ENCODE peak calls at places on chromosomes 5 and 9, in ten cellular contexts. One of them, this sample, is unnamed. For H3K27me3, the result is how much of the 10 kb centered on the place peaks cover.

GRCh38 chr5:142984016-142984415 is 213.8 kb downstream of the ARHGAP26 start:
- DNase-seq in PC-3: no peak
- DNase-seq in H1: no peak
- DNase-seq in adipocyte: no peak
- DNase-seq in IMR-90: peak
- DNase-seq in lower lobe of right lung: no peak
- DNase-seq in ascending aorta: no peak
- DNase-seq in dorsolateral prefrontal cortex: no peak
- DNase-seq in PC-9: no peak
- DNase-seq in aorta: no peak
- DNase-seq in this sample: no peak

GRCh38 chr9:134032456-134033222 is 7.4 kb downstream of the BRD3OS start:
- DNase-seq in PC-3: no peak
- DNase-seq in H1: no peak
- DNase-seq in adipocyte: no peak
- DNase-seq in IMR-90: no peak
- DNase-seq in lower lobe of right lung: no peak
- DNase-seq in ascending aorta: no peak
- DNase-seq in dorsolateral prefrontal cortex: no peak
- DNase-seq in PC-9: no peak
- DNase-seq in aorta: peak
- DNase-seq in this sample: no peak

GRCh38 chr5:136016945-136017530 is 11.8 kb upstream of the TGFBI start:
- DNase-seq in PC-3: peak
- DNase-seq in H1: no peak
- DNase-seq in adipocyte: peak
- DNase-seq in IMR-90: peak
- DNase-seq in lower lobe of right lung: no peak
- DNase-seq in ascending aorta: peak
- DNase-seq in dorsolateral prefrontal cortex: peak
- DNase-seq in PC-9: peak
- DNase-seq in aorta: peak
- DNase-seq in this sample: peak

GRCh38 chr5:9239071-9239470 is 306.8 kb downstream of the SEMA5A start:
- DNase-seq in PC-3: peak
- DNase-seq in H1: no peak
- DNase-seq in adipocyte: peak
- DNase-seq in IMR-90: peak
- DNase-seq in lower lobe of right lung: no peak
- DNase-seq in ascending aorta: no peak
- DNase-seq in dorsolateral prefrontal cortex: no peak
- DNase-seq in PC-9: peak
- DNase-seq in aorta: no peak
- DNase-seq in this sample: no peak

GRCh38 chr5:179768326-179769085 is 25.3 kb upstream of the LTC4S start:
- DNase-seq in PC-3: no peak
- DNase-seq in H1: no peak
- DNase-seq in adipocyte: no peak
- DNase-seq in IMR-90: no peak
- DNase-seq in lower lobe of right lung: no peak
- DNase-seq in ascending aorta: no peak
- DNase-seq in dorsolateral prefrontal cortex: no peak
- DNase-seq in PC-9: no peak
- DNase-seq in aorta: no peak
- DNase-seq in this sample: no peak

GRCh38 chr9:19484699-19485098 is 75.9 kb downstream of the ACER2 start:
- DNase-seq in PC-3: no peak
- DNase-seq in H1: no peak
- DNase-seq in adipocyte: no peak
- DNase-seq in IMR-90: no peak
- DNase-seq in lower lobe of right lung: no peak
- DNase-seq in ascending aorta: no peak
- DNase-seq in dorsolateral prefrontal cortex: no peak
- DNase-seq in PC-9: no peak
- DNase-seq in aorta: no peak
- DNase-seq in this sample: no peak

GRCh38 chr9:38417003-38417965 is 7.0 kb downstream of the IGFBPL1 start:
- DNase-seq in PC-3: peak
- DNase-seq in H1: no peak
- DNase-seq in adipocyte: peak
- DNase-seq in IMR-90: no peak
- DNase-seq in lower lobe of right lung: no peak
- DNase-seq in ascending aorta: no peak
- DNase-seq in dorsolateral prefrontal cortex: no peak
- DNase-seq in PC-9: no peak
- DNase-seq in aorta: no peak
- DNase-seq in this sample: peak

GRCh38 chr9:35490155-35490909 is 421 bp downstream of the RUSC2 start:
- DNase-seq in PC-3: no peak
- DNase-seq in H1: no peak
- DNase-seq in adipocyte: no peak
- DNase-seq in IMR-90: no peak
- DNase-seq in lower lobe of right lung: peak
- DNase-seq in ascending aorta: no peak
- DNase-seq in dorsolateral prefrontal cortex: peak
- DNase-seq in PC-9: no peak
- DNase-seq in aorta: peak
- DNase-seq in this sample: peak

GRCh38 chr9:110330484-110331115 is 7.1 kb downstream of the TXNDC8 start:
- DNase-seq in PC-3: no peak
- DNase-seq in H1: no peak
- DNase-seq in adipocyte: peak
- DNase-seq in IMR-90: no peak
- DNase-seq in lower lobe of right lung: no peak
- DNase-seq in ascending aorta: no peak
- DNase-seq in dorsolateral prefrontal cortex: no peak
- DNase-seq in PC-9: no peak
- DNase-seq in aorta: no peak
- DNase-seq in this sample: no peak

DNA sequence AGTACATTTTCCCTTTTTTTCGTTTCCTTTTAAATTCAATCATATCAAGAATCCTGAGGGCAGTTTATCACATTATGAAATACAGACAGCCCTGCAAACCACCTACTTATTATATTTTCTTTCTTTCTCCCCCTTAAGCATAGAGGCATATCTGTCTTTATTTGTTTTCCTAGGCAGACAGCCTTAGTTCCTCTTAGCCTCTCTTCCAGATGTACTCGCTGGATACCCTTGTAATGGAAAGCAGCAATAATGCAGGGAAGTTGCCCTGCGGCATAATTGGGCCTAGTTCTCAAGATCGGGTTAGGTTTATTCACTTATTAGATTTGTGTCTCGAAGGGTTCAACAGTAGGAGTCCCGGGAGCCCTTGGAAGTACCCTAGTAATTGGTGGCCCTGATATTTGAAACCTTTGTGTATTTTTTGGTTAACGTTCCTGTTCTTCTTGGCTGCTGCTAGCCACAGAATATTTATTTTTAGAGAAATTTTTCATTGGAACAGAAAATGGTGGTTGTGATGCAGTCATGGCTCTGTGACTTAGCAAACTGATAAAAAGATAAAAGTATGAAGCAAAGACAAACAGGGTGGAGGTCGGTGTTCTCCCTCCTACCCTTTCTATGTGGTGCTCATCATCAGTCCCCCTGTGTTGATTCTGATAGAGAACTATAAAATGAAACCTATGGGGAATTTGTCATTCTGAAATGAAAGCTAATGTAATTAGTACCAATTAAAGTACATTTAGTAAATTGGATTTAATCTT is 6.4 kb downstream of the TLE4 start:
- DNase-seq in PC-3: no peak
- DNase-seq in H1: no peak
- DNase-seq in adipocyte: peak
- DNase-seq in IMR-90: peak
- DNase-seq in lower lobe of right lung: no peak
- DNase-seq in ascending aorta: no peak
- DNase-seq in dorsolateral prefrontal cortex: no peak
- DNase-seq in PC-9: no peak
- DNase-seq in aorta: no peak
- DNase-seq in this sample: peak
- H3K4me3 ChIP-seq in PC-3: no peak
- H3K4me3 ChIP-seq in H1: no peak
- H3K4me3 ChIP-seq in adipocyte: no peak
- H3K4me3 ChIP-seq in IMR-90: no peak
- H3K4me3 ChIP-seq in lower lobe of right lung: no peak
- H3K4me3 ChIP-seq in ascending aorta: no peak
- H3K4me3 ChIP-seq in dorsolateral prefrontal cortex: no peak
- H3K4me3 ChIP-seq in PC-9: no peak
- H3K4me3 ChIP-seq in aorta: no peak
- H3K4me3 ChIP-seq in this sample: peak

GRCh38 chr5:89337-90286 is 2.4 kb upstream of the PLEKHG4B start:
- DNase-seq in PC-3: no peak
- DNase-seq in H1: no peak
- DNase-seq in adipocyte: no peak
- DNase-seq in IMR-90: no peak
- DNase-seq in lower lobe of right lung: no peak
- DNase-seq in ascending aorta: no peak
- DNase-seq in dorsolateral prefrontal cortex: no peak
- DNase-seq in PC-9: no peak
- DNase-seq in aorta: peak
- DNase-seq in this sample: no peak

GRCh38 chr5:91556-92263 is at the start of gene PLEKHG4B:
- DNase-seq in PC-3: no peak
- DNase-seq in H1: peak
- DNase-seq in adipocyte: peak
- DNase-seq in IMR-90: no peak
- DNase-seq in lower lobe of right lung: no peak
- DNase-seq in ascending aorta: no peak
- DNase-seq in dorsolateral prefrontal cortex: no peak
- DNase-seq in PC-9: no peak
- DNase-seq in aorta: no peak
- DNase-seq in this sample: peak

GRCh38 chr5:92391-93220 is 638 bp downstream of the PLEKHG4B start:
- DNase-seq in PC-3: no peak
- DNase-seq in H1: no peak
- DNase-seq in adipocyte: peak
- DNase-seq in IMR-90: no peak
- DNase-seq in lower lobe of right lung: no peak
- DNase-seq in ascending aorta: no peak
- DNase-seq in dorsolateral prefrontal cortex: no peak
- DNase-seq in PC-9: no peak
- DNase-seq in aorta: no peak
- DNase-seq in this sample: no peak

GRCh38 chr5:93221-93980 is 1.4 kb downstream of the PLEKHG4B start:
- DNase-seq in PC-3: no peak
- DNase-seq in H1: no peak
- DNase-seq in adipocyte: no peak
- DNase-seq in IMR-90: no peak
- DNase-seq in lower lobe of right lung: no peak
- DNase-seq in ascending aorta: no peak
- DNase-seq in dorsolateral prefrontal cortex: no peak
- DNase-seq in PC-9: no peak
- DNase-seq in aorta: no peak
- DNase-seq in this sample: no peak

DNA sequence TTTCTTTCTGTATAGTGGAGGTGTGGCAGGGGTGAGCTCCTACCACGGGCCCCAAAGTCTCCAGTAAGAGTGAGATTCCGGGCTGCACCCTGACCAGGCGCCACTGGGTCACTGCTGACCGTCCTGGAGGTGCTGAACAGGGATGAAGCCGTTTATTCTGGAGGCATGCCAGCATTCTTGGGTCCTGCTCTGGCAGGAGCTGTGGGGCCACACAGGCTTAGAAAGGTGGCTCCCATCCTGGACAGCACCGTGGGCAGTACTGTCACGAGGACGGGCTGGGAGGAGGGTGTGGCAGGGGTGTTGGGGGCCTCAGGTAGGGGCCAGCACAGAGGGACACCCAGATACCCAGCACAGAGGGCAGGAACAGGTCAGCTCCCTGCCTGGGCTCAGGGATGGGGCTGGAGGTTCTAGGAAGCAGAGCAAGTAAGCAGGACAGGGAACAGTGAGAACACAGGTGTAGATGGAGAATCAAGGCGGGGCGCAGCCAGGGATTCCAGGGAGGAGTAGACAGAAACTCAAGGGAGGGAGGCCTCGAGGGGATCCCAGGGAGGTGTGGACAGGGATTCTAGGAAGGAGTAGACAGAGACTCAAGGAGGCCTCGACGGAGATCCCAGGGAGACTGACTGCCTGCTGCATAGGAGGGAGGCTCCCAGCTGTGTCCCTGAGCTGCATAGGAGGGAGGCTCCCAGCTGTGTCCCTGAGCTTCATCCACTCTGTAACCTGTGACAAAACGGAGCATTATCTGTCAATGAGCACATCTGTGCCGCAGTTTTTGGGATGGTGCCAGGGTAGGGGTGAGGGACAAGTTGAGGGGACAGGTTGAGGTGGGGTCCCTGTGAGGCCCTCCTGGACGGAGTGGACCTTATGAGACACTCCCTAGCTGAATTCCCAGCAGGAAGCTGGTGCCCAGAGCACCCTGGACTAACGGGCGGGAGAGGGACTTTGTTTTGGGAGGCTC is 1.1 kb upstream of the PLEKHG4B start:
- DNase-seq in PC-3: no peak
- DNase-seq in H1: no peak
- DNase-seq in adipocyte: peak
- DNase-seq in IMR-90: no peak
- DNase-seq in lower lobe of right lung: no peak
- DNase-seq in ascending aorta: no peak
- DNase-seq in dorsolateral prefrontal cortex: no peak
- DNase-seq in PC-9: no peak
- DNase-seq in aorta: peak
- DNase-seq in this sample: no peak
- H3K27me3 ChIP-seq in PC-3: half or more
- H3K27me3 ChIP-seq in H1: under half
- H3K27me3 ChIP-seq in adipocyte: half or more
- H3K27me3 ChIP-seq in IMR-90: half or more
- H3K27me3 ChIP-seq in lower lobe of right lung: under half
- H3K27me3 ChIP-seq in ascending aorta: under half
- H3K27me3 ChIP-seq in dorsolateral prefrontal cortex: under half
- H3K27me3 ChIP-seq in PC-9: half or more
- H3K27me3 ChIP-seq in aorta: under half
- H3K27me3 ChIP-seq in this sample: under half

DNA sequence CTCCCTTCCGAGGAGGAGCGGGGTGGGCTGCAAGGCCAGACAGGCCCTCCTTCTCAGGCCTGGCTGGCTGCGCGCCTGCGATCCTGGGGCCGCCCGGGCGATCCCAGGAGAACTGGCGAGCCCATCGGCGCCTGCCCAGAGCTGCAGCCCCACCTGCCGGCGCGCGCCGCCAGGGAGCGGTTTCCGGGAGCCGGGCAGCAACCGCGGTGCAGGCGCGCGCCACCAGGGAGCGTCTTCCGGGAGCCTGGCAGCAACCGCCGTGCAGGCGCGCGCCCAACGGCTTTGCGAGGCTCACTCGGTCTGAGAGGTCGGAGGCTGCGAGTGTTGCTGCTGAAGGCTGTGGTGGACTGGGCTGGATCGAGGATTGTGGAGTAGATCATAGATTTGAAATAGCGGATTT is 668.7 kb downstream of the SPATA31A6 start:
- DNase-seq in PC-3: peak
- DNase-seq in H1: peak
- DNase-seq in adipocyte: no peak
- DNase-seq in IMR-90: no peak
- DNase-seq in lower lobe of right lung: no peak
- DNase-seq in ascending aorta: no peak
- DNase-seq in dorsolateral prefrontal cortex: peak
- DNase-seq in PC-9: no peak
- DNase-seq in aorta: peak
- DNase-seq in this sample: peak
- H3K4me3 ChIP-seq in PC-3: no peak
- H3K4me3 ChIP-seq in H1: no peak
- H3K4me3 ChIP-seq in adipocyte: no peak
- H3K4me3 ChIP-seq in IMR-90: no peak
- H3K4me3 ChIP-seq in lower lobe of right lung: peak
- H3K4me3 ChIP-seq in ascending aorta: no peak
- H3K4me3 ChIP-seq in dorsolateral prefrontal cortex: peak
- H3K4me3 ChIP-seq in PC-9: no peak
- H3K4me3 ChIP-seq in aorta: no peak
- H3K4me3 ChIP-seq in this sample: no peak

GRCh38 chr5:176667637-176668036 is 20.4 kb downstream of the TSPAN17 start:
- DNase-seq in PC-3: no peak
- DNase-seq in H1: no peak
- DNase-seq in adipocyte: no peak
- DNase-seq in IMR-90: no peak
- DNase-seq in lower lobe of right lung: no peak
- DNase-seq in ascending aorta: no peak
- DNase-seq in dorsolateral prefrontal cortex: no peak
- DNase-seq in PC-9: no peak
- DNase-seq in aorta: no peak
- DNase-seq in this sample: no peak
- H3K27me3 ChIP-seq in PC-3: under half
- H3K27me3 ChIP-seq in H1: under half
- H3K27me3 ChIP-seq in adipocyte: half or more
- H3K27me3 ChIP-seq in IMR-90: half or more
- H3K27me3 ChIP-seq in lower lobe of right lung: under half
- H3K27me3 ChIP-seq in ascending aorta: under half
- H3K27me3 ChIP-seq in dorsolateral prefrontal cortex: under half
- H3K27me3 ChIP-seq in PC-9: under half
- H3K27me3 ChIP-seq in aorta: under half
- H3K27me3 ChIP-seq in this sample: under half